ENCODE peak calls at places on chromosomes 2 and 18, in six cellular contexts. I is IMR-90, H is tibial artery, P is small intestine, L is GM23248, C is heart left ventricle. X is an unnamed sample.

GRCh38 chr18:3816601-3817363 is 366.8 kb downstream of the TGIF1 start:
- DNase-seq in I (peak), L (peak), P (peak), C (no peak), H (no peak), X (peak)

GRCh38 chr2:20642026-20642971 is 8.6 kb downstream of the HS1BP3 start:
- DNase-seq in L (peak), P (peak), C (peak), I (peak), H (peak), X (peak)

GRCh38 chr2:66423391-66423790 is 11.5 kb upstream of the MEIS1 start:
- DNase-seq in L (no peak), C (no peak), H (no peak), P (no peak), I (no peak), X (no peak)

GRCh38 chr2:234203135-234203984 is 152.9 kb downstream of the SPP2 start:
- DNase-seq in I (peak), P (peak), C (no peak), L (peak), H (no peak), X (peak)

GRCh38 chr2:66813976-66814375 is 379.1 kb downstream of the MEIS1 start:
- DNase-seq in L (peak), C (no peak), H (no peak), I (peak), P (no peak), X (no peak)

GRCh38 chr18:629303-630150 is 27.9 kb upstream of the TYMS start:
- DNase-seq in L (no peak), P (no peak), C (no peak), H (no peak), I (no peak), X (no peak)

GRCh38 chr2:101892377-101892776 is 99.4 kb upstream of the IL1R2 start:
- DNase-seq in H (no peak), I (no peak), C (no peak), P (no peak), L (no peak), X (no peak)

GRCh38 chr2:6748399-6748798 is 117.3 kb downstream of the CMPK2 start:
- DNase-seq in C (no peak), H (no peak), P (no peak), I (no peak), L (no peak), X (no peak)

GRCh38 chr2:37180006-37180639 is 8.3 kb downstream of the SULT6B1 start:
- DNase-seq in I (no peak), H (no peak), L (no peak), C (no peak), P (no peak), X (no peak)

GRCh38 chr2:44929680-44930273 is 11.7 kb upstream of the SIX3 start:
- DNase-seq in L (no peak), H (no peak), P (no peak), I (no peak), C (no peak), X (no peak)

GRCh38 chr2:85334933-85335332 is 7.1 kb upstream of the TGOLN2 start:
- DNase-seq in P (peak), I (no peak), H (no peak), L (no peak), C (no peak), X (no peak)

GRCh38 chr2:143684731-143685364 is 555.6 kb downstream of the ARHGAP15 start:
- DNase-seq in H (no peak), C (no peak), L (no peak), P (no peak), I (no peak), X (no peak)

GRCh38 chr2:238425979-238426567 is 654 bp upstream of the ASB1 start:
- DNase-seq in I (peak), P (no peak), C (no peak), L (peak), H (no peak), X (no peak)

GRCh38 chr18:75125359-75126331 is 83.3 kb downstream of the PTGR3 start:
- DNase-seq in C (no peak), L (no peak), I (no peak), P (peak), H (no peak), X (no peak)

GRCh38 chr2:65366595-65367125 is 65.7 kb downstream of the SPRED2 start:
- DNase-seq in P (peak), I (peak), L (peak), H (no peak), C (no peak), X (peak)

GRCh38 chr2:101081508-101081907 is 69.7 kb downstream of the TBC1D8 start:
- DNase-seq in P (peak), I (no peak), H (no peak), C (no peak), L (no peak), X (no peak)

GRCh38 chr2:151182396-151182795 is 79.3 kb downstream of the RBM43 start:
- DNase-seq in L (no peak), H (no peak), C (no peak), P (no peak), I (no peak), X (no peak)

GRCh38 chr2:68744517-68744916 is 9.9 kb downstream of the ARHGAP25 start:
- DNase-seq in L (no peak), I (no peak), H (no peak), P (no peak), C (no peak), X (peak)

GRCh38 chr2:68741805-68742306 is 7.2 kb downstream of the ARHGAP25 start:
- DNase-seq in P (no peak), H (no peak), L (no peak), C (no peak), I (peak), X (peak)

GRCh38 chr2:68745006-68745405 is 10.4 kb downstream of the ARHGAP25 start:
- DNase-seq in P (no peak), H (no peak), L (no peak), C (no peak), I (no peak), X (no peak)

GRCh38 chr2:68742638-68743037 is 8.0 kb downstream of the ARHGAP25 start:
- DNase-seq in H (no peak), L (no peak), I (no peak), C (no peak), P (no peak), X (no peak)

GRCh38 chr2:68743531-68743930 is 8.9 kb downstream of the ARHGAP25 start:
- DNase-seq in H (no peak), L (no peak), P (no peak), C (no peak), I (no peak), X (no peak)
- H3K27ac ChIP-seq in H (no peak), L (no peak), P (no peak), C (no peak), I (no peak), X (no peak)

GRCh38 chr18:23155537-23155936 is 20.3 kb downstream of the CABLES1 start:
- DNase-seq in C (no peak), P (no peak), L (peak), H (no peak), I (no peak), X (no peak)

GRCh38 chr18:23156134-23156533 is 20.8 kb downstream of the CABLES1 start:
- DNase-seq in H (no peak), P (no peak), I (no peak), C (no peak), L (no peak), X (no peak)

GRCh38 chr18:23162473-23162872 is 27.2 kb downstream of the CABLES1 start:
- DNase-seq in P (no peak), I (no peak), C (no peak), L (no peak), H (no peak), X (no peak)

GRCh38 chr18:23158058-23158457 is 22.8 kb downstream of the CABLES1 start:
- DNase-seq in H (no peak), C (no peak), I (no peak), L (no peak), P (no peak), X (no peak)

DNA sequence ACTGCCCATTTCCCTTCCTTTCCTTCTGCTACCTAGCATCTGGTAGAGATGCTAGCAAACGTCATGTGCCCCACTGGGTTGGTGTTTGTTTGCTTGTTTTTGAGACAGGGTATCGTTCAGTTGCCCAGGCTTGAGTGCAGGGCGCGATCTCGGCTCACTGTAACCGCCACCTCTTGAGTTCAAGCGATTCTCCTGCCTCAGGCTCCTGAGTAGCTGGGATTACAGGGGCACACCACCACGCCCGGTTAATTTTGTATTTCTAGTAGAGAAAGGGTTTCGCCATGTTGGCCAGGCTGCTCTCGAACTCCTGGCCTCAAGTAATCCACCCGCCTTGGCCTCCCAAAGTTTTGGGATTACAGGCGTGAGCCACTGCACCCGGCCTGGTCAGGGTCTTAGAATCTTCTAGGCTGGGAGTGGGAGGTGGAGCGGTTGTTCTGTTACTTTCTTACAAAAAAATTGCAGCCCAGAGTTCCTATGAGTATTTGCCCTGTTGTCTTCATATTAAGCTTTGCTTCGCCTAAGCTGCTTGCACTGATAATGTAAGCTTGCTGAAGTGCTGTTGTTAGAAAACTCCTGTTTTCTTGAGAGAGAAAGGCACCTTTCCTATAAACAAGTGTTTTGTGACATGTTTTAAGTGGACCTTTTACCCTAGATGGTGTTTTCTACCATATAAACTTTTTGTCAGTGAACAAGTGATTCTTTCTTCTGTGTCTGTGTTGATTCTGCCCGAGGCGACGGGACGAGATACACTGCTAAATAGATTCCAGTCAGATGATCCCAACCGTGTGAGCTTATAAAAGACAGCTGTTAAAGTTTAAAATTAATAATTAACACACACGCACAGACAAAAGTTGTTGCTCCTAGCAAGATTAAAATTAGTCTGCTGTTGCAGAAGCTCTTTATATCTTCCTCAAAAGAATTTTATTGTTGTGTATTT is 23.9 kb downstream of the CABLES1 start:
- DNase-seq in P (peak), C (no peak), L (no peak), H (no peak), I (no peak), X (no peak)
- H3K27ac ChIP-seq in P (no peak), C (no peak), L (no peak), H (no peak), I (peak), X (no peak)

DNA sequence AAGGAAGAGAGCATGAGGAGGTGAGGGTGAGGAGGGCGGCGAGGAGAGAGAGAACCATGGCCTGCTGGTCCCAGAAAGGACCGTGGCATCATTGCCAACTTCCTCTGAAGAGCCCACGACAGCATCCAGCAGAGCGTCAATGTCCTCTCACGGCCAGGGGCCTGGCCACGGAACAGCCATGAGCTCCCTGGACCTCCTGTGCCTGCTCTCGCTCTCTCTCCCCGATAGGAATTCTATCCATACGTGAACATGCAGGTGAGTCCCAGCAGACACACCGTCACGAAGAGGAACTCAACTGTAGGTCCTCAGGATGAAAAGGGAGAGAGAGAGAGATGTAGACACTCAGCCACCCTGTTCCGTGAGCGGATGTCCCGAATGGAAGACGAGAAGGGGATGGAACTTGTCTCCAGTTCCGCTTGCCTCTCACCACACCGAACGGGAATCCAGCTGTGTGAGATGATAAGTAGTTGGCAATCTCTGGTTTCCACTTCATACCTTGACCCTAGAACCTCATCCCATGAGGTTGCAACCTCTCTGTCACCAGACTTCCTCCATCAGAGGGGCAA is 107.6 kb downstream of the TNS1 start:
- DNase-seq in I (no peak), H (no peak), C (no peak), L (no peak), P (no peak), X (no peak)
- H3K27ac ChIP-seq in I (no peak), H (peak), C (no peak), L (no peak), P (no peak), X (no peak)

GRCh38 chr2:26017464-26018183 is 16.3 kb upstream of the RAB10 start:
- DNase-seq in L (peak), C (no peak), P (no peak), H (no peak), I (no peak), X (no peak)
- H3K27ac ChIP-seq in L (peak), C (peak), P (no peak), H (peak), I (peak), X (peak)

GRCh38 chr2:11376071-11376470 is 31.6 kb upstream of the ROCK2 start:
- DNase-seq in L (no peak), I (no peak), C (no peak), H (no peak), P (no peak), X (no peak)

GRCh38 chr2:11375025-11375688 is 30.7 kb upstream of the ROCK2 start:
- DNase-seq in L (no peak), P (no peak), I (no peak), H (no peak), C (no peak), X (no peak)

GRCh38 chr2:11379558-11379957 is 35.1 kb upstream of the ROCK2 start:
- DNase-seq in P (no peak), C (no peak), H (no peak), L (peak), I (peak), X (no peak)

GRCh38 chr2:11375689-11376027 is 31.2 kb upstream of the ROCK2 start:
- DNase-seq in C (no peak), L (no peak), H (no peak), P (no peak), I (no peak), X (no peak)

DNA sequence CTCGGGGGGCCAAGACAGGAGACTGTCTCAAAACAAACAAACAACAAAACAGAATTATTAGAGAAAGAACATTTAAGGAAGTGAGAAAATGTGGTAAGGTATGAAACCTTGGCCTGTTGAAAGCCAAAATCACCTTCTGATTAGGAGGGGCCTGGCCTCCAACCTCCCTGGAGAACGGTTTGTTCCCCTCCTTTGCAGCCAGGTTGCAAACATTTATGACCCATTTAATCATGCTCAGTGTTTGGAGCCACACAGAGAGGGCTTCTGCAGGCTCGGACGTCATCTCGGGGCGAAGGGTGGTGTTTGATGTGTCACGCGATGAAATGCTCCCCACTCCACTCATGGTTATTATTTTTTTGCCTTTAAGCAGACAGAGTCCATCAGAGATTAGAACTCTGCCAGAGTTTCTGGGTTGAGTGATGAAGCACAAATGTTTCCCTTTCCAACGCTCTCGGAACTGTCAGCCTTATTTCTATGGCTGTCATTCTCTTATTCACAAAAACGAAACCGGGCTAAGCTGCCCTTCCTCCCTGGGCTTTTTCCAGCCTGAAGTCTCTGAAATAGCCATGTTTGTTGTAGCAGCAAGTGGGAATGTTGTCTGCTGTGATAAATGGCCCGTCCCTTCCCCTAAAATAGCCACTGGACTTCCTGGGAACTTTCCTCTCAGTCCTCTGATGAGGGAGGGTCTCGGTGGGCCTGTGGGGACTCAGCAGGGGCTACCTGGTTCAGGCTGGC is 33.6 kb upstream of the ROCK2 start:
- DNase-seq in P (peak), I (peak), H (peak), L (no peak), C (no peak), X (no peak)
- H3K27ac ChIP-seq in P (peak), I (peak), H (peak), L (no peak), C (peak), X (peak)

DNA sequence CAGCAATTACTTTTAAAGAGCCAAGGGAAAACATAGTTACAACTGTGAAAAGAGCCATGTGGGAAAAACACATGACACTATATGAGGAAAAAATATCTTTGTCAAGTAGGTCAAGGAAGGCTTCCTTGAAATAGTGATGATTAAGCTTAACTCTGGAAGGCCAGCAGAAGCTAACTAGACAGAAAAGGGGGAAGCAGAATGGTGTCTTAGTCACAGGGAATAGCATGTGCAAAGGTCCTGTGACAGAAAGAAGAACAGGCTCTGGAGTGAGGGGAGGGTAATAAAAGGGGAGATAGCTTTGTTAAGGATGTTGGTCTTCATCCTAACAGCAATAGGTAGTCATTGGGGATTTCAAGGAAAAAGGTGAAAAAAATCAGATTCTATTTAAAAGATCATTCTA is 64.0 kb downstream of the ARHGAP25 start:
- DNase-seq in P (no peak), L (no peak), C (no peak), H (no peak), I (no peak), X (no peak)
- H3K27ac ChIP-seq in P (no peak), L (no peak), C (no peak), H (no peak), I (no peak), X (no peak)

GRCh38 chr2:88059979-88060906 is 4.7 kb upstream of the KRCC1 start:
- DNase-seq in I (peak), H (no peak), C (no peak), L (peak), P (peak), X (peak)

GRCh38 chr2:88058226-88058625 is 2.6 kb upstream of the KRCC1 start:
- DNase-seq in C (no peak), P (no peak), H (no peak), I (no peak), L (no peak), X (no peak)

GRCh38 chr2:88055436-88056128 is at the start of gene KRCC1:
- DNase-seq in C (peak), I (peak), H (peak), P (peak), L (peak), X (peak)

GRCh38 chr2:88055049-88055435 is 541 bp downstream of the KRCC1 start:
- DNase-seq in C (no peak), H (no peak), P (peak), L (peak), I (peak), X (peak)

DNA sequence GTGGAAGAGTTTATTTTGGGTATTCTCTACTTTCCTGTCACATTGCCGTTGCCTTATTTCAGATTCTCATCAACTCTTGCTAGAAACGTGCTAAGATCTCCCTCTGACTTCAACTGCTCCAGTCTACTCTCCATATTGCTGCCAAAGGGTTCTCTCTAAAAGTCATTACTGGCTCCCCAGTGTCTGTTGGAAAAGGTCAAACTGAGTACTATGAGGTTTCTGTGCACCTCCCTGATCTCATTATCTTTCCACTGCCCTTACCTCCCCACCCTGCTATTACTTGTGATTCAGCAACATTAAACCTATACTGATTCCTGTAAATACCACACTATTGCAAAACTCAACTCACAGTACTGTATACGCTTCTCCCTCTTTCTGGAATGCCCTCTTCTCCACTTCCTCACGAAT is 1.9 kb upstream of the KRCC1 start:
- DNase-seq in C (no peak), P (peak), L (peak), H (no peak), I (no peak), X (no peak)
- H3K27ac ChIP-seq in C (no peak), P (no peak), L (no peak), H (no peak), I (no peak), X (no peak)